ENCODE peak calls at places on chromosomes 4 and X, in ten cellular contexts. One of them, this sample, is unnamed. For H3K36me3, the result is how much of the 10 kb centered on the place peaks cover.

GRCh38 chr4:2289955-2290333 is 28.0 kb upstream of the MXD4 start:
- DNase-seq in gastrocnemius medialis: no peak
- DNase-seq in SK-N-SH: no peak
- DNase-seq in thoracic aorta: no peak
- DNase-seq in psoas muscle: no peak
- DNase-seq in ovary: no peak
- DNase-seq in esophagus squamous epithelium: no peak
- DNase-seq in PC-3: no peak
- DNase-seq in fibroblast of lung: no peak
- DNase-seq in Peyer's patch: peak
- DNase-seq in this sample: no peak

GRCh38 chrX:132463411-132463810 is 25.4 kb downstream of the MBNL3 start:
- DNase-seq in SK-N-SH: peak
- DNase-seq in thoracic aorta: no peak
- DNase-seq in ovary: no peak
- DNase-seq in gastrocnemius medialis: no peak
- DNase-seq in Peyer's patch: no peak
- DNase-seq in esophagus squamous epithelium: no peak
- DNase-seq in PC-3: peak
- DNase-seq in psoas muscle: no peak
- DNase-seq in fibroblast of lung: peak
- DNase-seq in this sample: no peak

GRCh38 chr4:14180983-14181601 is 553.6 kb upstream of the BOD1L1 start:
- DNase-seq in ovary: no peak
- DNase-seq in Peyer's patch: no peak
- DNase-seq in SK-N-SH: no peak
- DNase-seq in fibroblast of lung: no peak
- DNase-seq in esophagus squamous epithelium: no peak
- DNase-seq in psoas muscle: no peak
- DNase-seq in gastrocnemius medialis: no peak
- DNase-seq in PC-3: peak
- DNase-seq in thoracic aorta: no peak
- DNase-seq in this sample: no peak

GRCh38 chr4:73853246-73853704 is at the start of gene PF4V1:
- DNase-seq in SK-N-SH: no peak
- DNase-seq in psoas muscle: peak
- DNase-seq in esophagus squamous epithelium: no peak
- DNase-seq in ovary: no peak
- DNase-seq in PC-3: no peak
- DNase-seq in fibroblast of lung: no peak
- DNase-seq in gastrocnemius medialis: no peak
- DNase-seq in Peyer's patch: peak
- DNase-seq in thoracic aorta: no peak
- DNase-seq in this sample: no peak

GRCh38 chr4:30717208-30718020 is 2.8 kb upstream of the PCDH7 start:
- DNase-seq in psoas muscle: peak
- DNase-seq in gastrocnemius medialis: no peak
- DNase-seq in PC-3: peak
- DNase-seq in fibroblast of lung: peak
- DNase-seq in SK-N-SH: peak
- DNase-seq in thoracic aorta: no peak
- DNase-seq in ovary: peak
- DNase-seq in Peyer's patch: peak
- DNase-seq in esophagus squamous epithelium: no peak
- DNase-seq in this sample: no peak

GRCh38 chr4:128454281-128455075 is 166.9 kb upstream of the PGRMC2 start:
- DNase-seq in SK-N-SH: peak
- DNase-seq in gastrocnemius medialis: peak
- DNase-seq in PC-3: peak
- DNase-seq in thoracic aorta: peak
- DNase-seq in ovary: peak
- DNase-seq in psoas muscle: peak
- DNase-seq in esophagus squamous epithelium: peak
- DNase-seq in fibroblast of lung: peak
- DNase-seq in Peyer's patch: peak
- DNase-seq in this sample: peak

GRCh38 chrX:23616361-23616760 is 50.9 kb upstream of the PRDX4 start:
- DNase-seq in fibroblast of lung: peak
- DNase-seq in ovary: no peak
- DNase-seq in esophagus squamous epithelium: no peak
- DNase-seq in thoracic aorta: no peak
- DNase-seq in PC-3: peak
- DNase-seq in SK-N-SH: peak
- DNase-seq in psoas muscle: no peak
- DNase-seq in Peyer's patch: no peak
- DNase-seq in gastrocnemius medialis: no peak
- DNase-seq in this sample: no peak

GRCh38 chr4:169385356-169385755 is 114.6 kb upstream of the SH3RF1 start:
- DNase-seq in SK-N-SH: no peak
- DNase-seq in psoas muscle: no peak
- DNase-seq in esophagus squamous epithelium: no peak
- DNase-seq in thoracic aorta: no peak
- DNase-seq in fibroblast of lung: peak
- DNase-seq in ovary: no peak
- DNase-seq in gastrocnemius medialis: no peak
- DNase-seq in Peyer's patch: no peak
- DNase-seq in PC-3: peak
- DNase-seq in this sample: no peak

GRCh38 chrX:108122748-108123147 is 31.2 kb downstream of the ATG4A start:
- DNase-seq in fibroblast of lung: peak
- DNase-seq in thoracic aorta: no peak
- DNase-seq in Peyer's patch: no peak
- DNase-seq in SK-N-SH: no peak
- DNase-seq in PC-3: no peak
- DNase-seq in psoas muscle: no peak
- DNase-seq in esophagus squamous epithelium: no peak
- DNase-seq in ovary: no peak
- DNase-seq in gastrocnemius medialis: no peak
- DNase-seq in this sample: no peak

GRCh38 chr4:41538887-41539498 is 1.0 kb downstream of the LIMCH1 start:
- DNase-seq in Peyer's patch: no peak
- DNase-seq in PC-3: peak
- DNase-seq in fibroblast of lung: no peak
- DNase-seq in gastrocnemius medialis: peak
- DNase-seq in SK-N-SH: no peak
- DNase-seq in psoas muscle: no peak
- DNase-seq in thoracic aorta: no peak
- DNase-seq in ovary: no peak
- DNase-seq in esophagus squamous epithelium: no peak
- DNase-seq in this sample: no peak

GRCh38 chr4:37320518-37321235 is 76.1 kb downstream of the NWD2 start:
- DNase-seq in Peyer's patch: no peak
- DNase-seq in thoracic aorta: no peak
- DNase-seq in esophagus squamous epithelium: no peak
- DNase-seq in ovary: no peak
- DNase-seq in gastrocnemius medialis: no peak
- DNase-seq in PC-3: no peak
- DNase-seq in SK-N-SH: no peak
- DNase-seq in psoas muscle: no peak
- DNase-seq in fibroblast of lung: no peak
- DNase-seq in this sample: no peak

GRCh38 chr4:92253550-92253949 is 50.2 kb upstream of the GRID2 start:
- DNase-seq in PC-3: no peak
- DNase-seq in ovary: no peak
- DNase-seq in Peyer's patch: no peak
- DNase-seq in esophagus squamous epithelium: no peak
- DNase-seq in psoas muscle: no peak
- DNase-seq in SK-N-SH: no peak
- DNase-seq in gastrocnemius medialis: no peak
- DNase-seq in fibroblast of lung: no peak
- DNase-seq in thoracic aorta: no peak
- DNase-seq in this sample: no peak

GRCh38 chrX:153750126-153750774 is 13.8 kb upstream of the PLXNB3 start:
- DNase-seq in SK-N-SH: no peak
- DNase-seq in Peyer's patch: no peak
- DNase-seq in thoracic aorta: no peak
- DNase-seq in PC-3: no peak
- DNase-seq in esophagus squamous epithelium: no peak
- DNase-seq in fibroblast of lung: no peak
- DNase-seq in psoas muscle: no peak
- DNase-seq in gastrocnemius medialis: no peak
- DNase-seq in ovary: no peak
- DNase-seq in this sample: no peak

GRCh38 chrX:85375333-85375738 is 4.1 kb downstream of the POF1B start:
- DNase-seq in SK-N-SH: peak
- DNase-seq in esophagus squamous epithelium: no peak
- DNase-seq in Peyer's patch: no peak
- DNase-seq in psoas muscle: no peak
- DNase-seq in thoracic aorta: no peak
- DNase-seq in fibroblast of lung: no peak
- DNase-seq in PC-3: no peak
- DNase-seq in gastrocnemius medialis: no peak
- DNase-seq in ovary: no peak
- DNase-seq in this sample: no peak

GRCh38 chr4:122279670-122280069 is 99.1 kb upstream of the ADAD1 start:
- DNase-seq in fibroblast of lung: no peak
- DNase-seq in esophagus squamous epithelium: no peak
- DNase-seq in PC-3: no peak
- DNase-seq in psoas muscle: no peak
- DNase-seq in SK-N-SH: no peak
- DNase-seq in gastrocnemius medialis: no peak
- DNase-seq in ovary: no peak
- DNase-seq in Peyer's patch: no peak
- DNase-seq in thoracic aorta: no peak
- DNase-seq in this sample: no peak

DNA sequence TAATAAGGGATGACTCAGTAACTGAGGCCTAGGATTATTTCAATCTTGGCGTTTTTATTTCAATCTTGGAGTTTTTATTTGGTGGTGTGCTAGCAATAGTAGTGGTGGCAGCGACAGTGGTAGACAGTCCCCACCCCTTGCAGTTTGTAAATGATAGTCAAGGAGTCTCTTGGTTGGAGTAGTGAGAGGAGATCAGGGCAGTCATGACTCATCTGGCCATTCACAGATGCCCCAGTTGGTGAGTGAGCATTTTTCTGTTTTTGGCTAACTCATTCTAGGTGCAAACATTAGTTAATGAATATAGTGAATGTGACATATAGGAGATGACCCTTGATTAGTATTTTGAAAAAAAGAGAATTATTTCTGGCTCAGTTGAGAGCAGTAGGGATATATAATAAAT is 93.5 kb upstream of the ADAD1 start:
- DNase-seq in Peyer's patch: no peak
- DNase-seq in gastrocnemius medialis: no peak
- DNase-seq in fibroblast of lung: peak
- DNase-seq in PC-3: peak
- DNase-seq in esophagus squamous epithelium: no peak
- DNase-seq in ovary: no peak
- DNase-seq in thoracic aorta: no peak
- DNase-seq in SK-N-SH: no peak
- DNase-seq in psoas muscle: no peak
- DNase-seq in this sample: no peak
- H3K36me3 ChIP-seq in Peyer's patch: half or more
- H3K36me3 ChIP-seq in gastrocnemius medialis: under half
- H3K36me3 ChIP-seq in fibroblast of lung: under half
- H3K36me3 ChIP-seq in PC-3: under half
- H3K36me3 ChIP-seq in esophagus squamous epithelium: under half
- H3K36me3 ChIP-seq in ovary: under half
- H3K36me3 ChIP-seq in thoracic aorta: under half
- H3K36me3 ChIP-seq in SK-N-SH: half or more
- H3K36me3 ChIP-seq in psoas muscle: under half
- H3K36me3 ChIP-seq in this sample: under half

DNA sequence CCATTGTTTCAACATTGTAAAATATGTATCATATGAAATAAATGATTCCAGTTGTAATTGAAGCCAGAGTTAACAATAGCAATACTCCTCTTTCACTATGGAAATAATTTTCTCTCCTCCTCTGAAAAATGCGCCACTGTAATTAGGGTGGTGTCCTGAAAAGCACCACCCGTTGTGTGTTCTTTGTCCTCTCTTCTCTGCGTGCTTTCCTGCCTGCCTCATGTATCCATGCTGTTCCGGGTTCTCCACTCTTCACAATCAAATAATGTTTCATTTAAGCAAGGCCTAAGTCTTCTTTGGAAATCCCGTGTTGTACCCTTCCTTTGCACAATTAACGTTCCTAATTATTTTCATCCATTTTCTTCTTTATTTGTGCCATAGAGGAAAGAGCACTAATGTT is 293.3 kb downstream of the ADGRL3 start:
- DNase-seq in gastrocnemius medialis: no peak
- DNase-seq in PC-3: no peak
- DNase-seq in Peyer's patch: no peak
- DNase-seq in SK-N-SH: no peak
- DNase-seq in esophagus squamous epithelium: no peak
- DNase-seq in psoas muscle: no peak
- DNase-seq in ovary: no peak
- DNase-seq in thoracic aorta: no peak
- DNase-seq in fibroblast of lung: no peak
- DNase-seq in this sample: no peak
- TF ChIP-seq CTCF in gastrocnemius medialis: no peak
- TF ChIP-seq CTCF in PC-3: no peak
- TF ChIP-seq CTCF in Peyer's patch: no peak
- TF ChIP-seq CTCF in SK-N-SH: no peak
- TF ChIP-seq CTCF in esophagus squamous epithelium: no peak
- TF ChIP-seq CTCF in psoas muscle: no peak
- TF ChIP-seq CTCF in ovary: no peak
- TF ChIP-seq CTCF in thoracic aorta: no peak
- TF ChIP-seq CTCF in fibroblast of lung: no peak
- TF ChIP-seq CTCF in this sample: no peak

DNA sequence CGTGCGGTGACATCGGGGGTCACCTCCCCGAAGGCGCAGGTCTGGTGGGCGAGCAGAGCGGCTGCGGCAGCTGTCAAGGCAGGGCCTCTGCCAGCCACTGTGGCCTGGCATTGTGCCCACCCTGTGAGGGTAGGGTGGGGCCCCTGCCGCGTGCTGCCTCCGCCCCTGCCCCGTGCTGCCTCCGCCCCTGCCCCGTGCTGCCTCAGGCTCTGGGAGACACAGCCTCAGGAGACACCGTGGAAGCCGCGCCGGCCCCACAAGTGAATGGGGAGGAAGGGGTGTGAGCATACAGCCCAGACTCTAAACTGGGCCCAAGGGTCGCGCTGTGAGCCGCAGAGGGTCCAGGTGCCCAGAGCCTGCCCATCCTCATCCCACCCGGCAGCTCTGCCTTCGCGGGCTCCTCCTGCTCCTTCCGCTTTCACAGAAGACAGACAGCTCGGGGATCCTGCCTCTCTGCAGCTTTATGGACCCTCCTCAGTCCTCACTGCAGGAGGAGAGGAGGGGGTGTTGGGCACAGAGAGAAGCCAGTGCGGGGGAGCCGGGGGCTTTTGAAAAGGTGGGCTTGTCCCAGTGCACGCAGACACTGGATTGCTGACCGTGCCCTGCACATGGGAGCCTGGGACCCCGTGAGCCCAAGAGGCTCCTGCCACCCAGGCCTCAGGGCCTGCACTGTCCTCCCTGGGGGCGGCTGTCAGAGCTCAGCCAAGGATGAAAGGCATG is 27.4 kb downstream of the PCGF3 start:
- DNase-seq in SK-N-SH: no peak
- DNase-seq in psoas muscle: peak
- DNase-seq in esophagus squamous epithelium: no peak
- DNase-seq in ovary: no peak
- DNase-seq in Peyer's patch: no peak
- DNase-seq in fibroblast of lung: no peak
- DNase-seq in PC-3: no peak
- DNase-seq in thoracic aorta: no peak
- DNase-seq in gastrocnemius medialis: no peak
- DNase-seq in this sample: no peak
- H3K36me3 ChIP-seq in SK-N-SH: under half
- H3K36me3 ChIP-seq in psoas muscle: under half
- H3K36me3 ChIP-seq in esophagus squamous epithelium: under half
- H3K36me3 ChIP-seq in ovary: under half
- H3K36me3 ChIP-seq in Peyer's patch: half or more
- H3K36me3 ChIP-seq in fibroblast of lung: under half
- H3K36me3 ChIP-seq in PC-3: under half
- H3K36me3 ChIP-seq in thoracic aorta: half or more
- H3K36me3 ChIP-seq in gastrocnemius medialis: half or more
- H3K36me3 ChIP-seq in this sample: under half

GRCh38 chr4:28073860-28074555 is 1213.4 kb downstream of the STIM2 start:
- DNase-seq in psoas muscle: no peak
- DNase-seq in gastrocnemius medialis: no peak
- DNase-seq in SK-N-SH: no peak
- DNase-seq in Peyer's patch: peak
- DNase-seq in fibroblast of lung: no peak
- DNase-seq in thoracic aorta: no peak
- DNase-seq in PC-3: peak
- DNase-seq in ovary: no peak
- DNase-seq in esophagus squamous epithelium: no peak
- DNase-seq in this sample: no peak
- TF ChIP-seq CTCF in psoas muscle: no peak
- TF ChIP-seq CTCF in gastrocnemius medialis: no peak
- TF ChIP-seq CTCF in SK-N-SH: peak
- TF ChIP-seq CTCF in Peyer's patch: no peak
- TF ChIP-seq CTCF in fibroblast of lung: peak
- TF ChIP-seq CTCF in thoracic aorta: no peak
- TF ChIP-seq CTCF in PC-3: no peak
- TF ChIP-seq CTCF in ovary: no peak
- TF ChIP-seq CTCF in esophagus squamous epithelium: no peak
- TF ChIP-seq CTCF in this sample: no peak